ENCODE peak calls at places on chromosomes 13 and 19, in eight cellular contexts. H, N, U, M, E, X, Z and I are unnamed samples.

GRCh38 chr19:50490411-50490811 is 13.8 kb upstream of the GARIN5A start:
- DNase-seq in H (no peak), N (no peak), U (no peak), M (no peak), E (no peak), X (no peak), Z (peak), I (no peak)

GRCh38 chr19:40807147-40808020 is 8.4 kb downstream of the EGLN2 start:
- DNase-seq in H (no peak), N (no peak), U (no peak), M (no peak), E (no peak), X (peak), Z (peak), I (no peak)

GRCh38 chr13:52158629-52159158 is 703 bp downstream of the NEK3 start:
- DNase-seq in H (no peak), N (peak), U (no peak), M (no peak), E (peak), X (no peak), Z (no peak), I (peak)

GRCh38 chr13:47459512-47459911 is 541.6 kb downstream of the SUCLA2 start:
- DNase-seq in H (no peak), N (no peak), U (no peak), M (no peak), E (no peak), X (no peak), Z (no peak), I (peak)

GRCh38 chr13:30412351-30412750 is 9.9 kb upstream of the UBE2L5 start:
- DNase-seq in H (no peak), N (no peak), U (no peak), M (no peak), E (no peak), X (no peak), Z (no peak), I (no peak)

GRCh38 chr19:52742516-52742915 is 7.7 kb upstream of the ZNF611 start:
- DNase-seq in H (no peak), N (no peak), U (no peak), M (no peak), E (no peak), X (no peak), Z (no peak), I (no peak)

GRCh38 chr19:20107301-20107700 is 29.5 kb downstream of the ZNF90 start:
- DNase-seq in H (no peak), N (no peak), U (no peak), M (no peak), E (no peak), X (no peak), Z (no peak), I (no peak)

GRCh38 chr19:50896591-50897190 is 14.5 kb downstream of the KLK4 start:
- DNase-seq in H (no peak), N (peak), U (no peak), M (no peak), E (no peak), X (no peak), Z (no peak), I (peak)

GRCh38 chr13:99585609-99586008 is 84.3 kb downstream of the TM9SF2 start:
- DNase-seq in H (no peak), N (no peak), U (no peak), M (no peak), E (no peak), X (no peak), Z (no peak), I (no peak)

GRCh38 chr13:88246239-88246638 is 575.1 kb downstream of the SLITRK5 start:
- DNase-seq in H (no peak), N (no peak), U (no peak), M (no peak), E (no peak), X (no peak), Z (no peak), I (no peak)

GRCh38 chr13:77028202-77028601 is 1.2 kb upstream of the FBXL3 start:
- DNase-seq in H (no peak), N (peak), U (no peak), M (no peak), E (no peak), X (no peak), Z (no peak), I (no peak)

GRCh38 chr19:47094557-47095517 is 18.7 kb downstream of the ZC3H4 start:
- DNase-seq in H (peak), N (no peak), U (peak), M (no peak), E (peak), X (no peak), Z (peak), I (peak)

DNA sequence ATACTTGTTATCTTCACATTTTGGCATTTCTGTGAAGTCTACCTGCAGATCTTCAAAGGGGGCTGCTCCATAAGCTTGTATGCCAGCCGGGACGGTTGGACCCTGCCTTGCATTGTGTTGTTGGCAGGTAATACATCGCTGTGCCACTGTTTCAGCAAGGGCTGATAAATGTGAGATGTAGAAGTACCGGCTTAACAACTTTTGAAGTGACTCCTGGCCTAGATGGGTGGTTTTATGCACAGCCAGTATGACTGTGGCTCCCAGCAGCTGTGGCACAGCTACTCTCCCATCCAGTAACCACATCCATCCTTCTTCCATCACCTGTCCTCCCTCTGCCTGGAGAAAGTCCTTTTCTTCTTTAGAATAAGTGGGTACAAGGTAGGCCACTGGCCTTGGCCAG is 19.7 kb downstream of the ZNF700 start:
- DNase-seq in H (no peak), N (no peak), U (no peak), M (no peak), E (no peak), X (no peak), Z (no peak), I (no peak)
- H3K4me3 ChIP-seq in H (no peak), N (no peak), U (no peak), M (peak), E (no peak), X (no peak), Z (no peak), I (no peak)

GRCh38 chr19:33174186-33174585 is 19.9 kb upstream of the LRP3 start:
- DNase-seq in H (no peak), N (no peak), U (no peak), M (no peak), E (no peak), X (no peak), Z (no peak), I (no peak)

GRCh38 chr19:33175886-33176669 is 18.1 kb upstream of the LRP3 start:
- DNase-seq in H (no peak), N (no peak), U (no peak), M (no peak), E (no peak), X (peak), Z (no peak), I (no peak)

GRCh38 chr19:33177417-33177976 is 16.6 kb upstream of the LRP3 start:
- DNase-seq in H (no peak), N (no peak), U (no peak), M (peak), E (no peak), X (peak), Z (no peak), I (no peak)

GRCh38 chr19:33175156-33175782 is 18.9 kb upstream of the LRP3 start:
- DNase-seq in H (no peak), N (no peak), U (no peak), M (no peak), E (no peak), X (no peak), Z (no peak), I (no peak)

DNA sequence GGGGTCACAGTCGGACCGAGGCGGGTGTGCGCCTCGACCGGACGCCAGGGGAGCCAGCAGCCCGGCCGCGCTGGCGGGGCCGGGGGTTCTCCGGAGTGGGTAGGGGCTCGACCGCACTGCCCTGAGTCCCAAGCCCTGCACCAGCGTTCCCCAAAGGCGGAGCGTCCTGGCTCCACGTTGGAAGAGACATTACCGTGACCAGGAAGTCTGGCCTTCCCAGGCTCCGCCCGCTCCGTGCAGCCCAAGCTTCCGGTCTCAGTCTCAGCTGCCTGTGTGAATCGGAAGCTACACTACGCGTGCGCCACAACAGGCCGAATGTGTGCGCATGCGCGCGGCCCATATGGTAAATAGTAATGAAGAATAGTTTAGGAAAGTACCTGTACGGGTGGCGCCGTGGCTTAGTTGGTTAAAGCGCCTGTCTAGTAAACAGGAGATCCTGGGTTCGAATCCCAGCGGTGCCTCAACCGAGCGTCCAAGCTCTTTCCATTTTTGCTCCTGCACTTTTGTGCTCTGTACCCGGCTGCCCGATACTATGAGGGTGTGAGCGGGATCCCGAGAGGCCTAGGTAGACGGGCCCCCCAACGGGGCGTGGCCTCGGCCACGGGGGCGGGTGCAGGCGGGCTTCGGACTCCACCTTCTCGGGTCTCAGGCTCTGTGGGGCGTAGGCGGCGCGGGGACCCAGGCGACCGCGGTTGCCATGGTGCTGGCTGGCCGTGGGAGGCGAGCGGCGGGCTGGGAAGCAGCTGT is 17.3 kb upstream of the LRP3 start:
- DNase-seq in H (peak), N (peak), U (peak), M (peak), E (peak), X (peak), Z (peak), I (peak)
- TF ChIP-seq CTCF in H (no peak), N (no peak), U (no peak), M (no peak), E (no peak), X (no peak), Z (peak), I (peak)

DNA sequence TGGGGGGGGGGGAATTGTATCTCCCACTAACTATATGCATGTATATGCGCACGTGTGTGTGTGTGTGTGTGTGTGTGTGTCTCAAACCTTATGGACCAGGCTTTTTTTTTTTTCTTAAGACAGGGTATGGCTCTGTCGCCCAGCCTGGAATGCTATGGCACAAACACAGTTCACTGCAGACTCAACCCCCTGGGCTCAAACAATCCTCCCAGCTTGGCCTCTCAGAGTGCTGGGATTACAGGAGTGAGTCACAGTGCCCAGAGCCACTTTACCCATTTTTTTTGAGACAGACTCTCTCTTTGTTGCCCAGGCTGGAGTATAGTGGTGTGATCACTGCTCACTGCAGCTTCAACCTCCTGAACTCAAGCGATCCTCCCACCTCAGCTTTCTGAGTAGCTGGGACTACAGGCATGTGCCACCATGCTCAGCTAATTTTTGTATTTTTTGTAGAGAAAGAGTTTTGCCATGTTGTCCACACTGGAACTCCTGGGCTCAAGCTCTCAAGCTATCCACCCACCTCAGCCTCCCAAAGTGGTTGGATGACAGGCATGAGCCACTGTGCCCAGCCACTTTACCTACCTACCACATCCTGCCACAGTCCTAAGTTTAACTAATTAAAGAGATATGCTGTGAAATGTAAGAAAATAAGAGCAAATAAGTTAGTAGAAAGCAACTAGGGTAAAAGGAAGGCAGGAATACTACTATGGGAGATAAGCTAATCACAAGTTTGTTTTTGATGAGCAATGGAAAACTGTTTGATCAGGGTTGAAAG is 2.4 kb downstream of the ZMYM5 start:
- DNase-seq in H (no peak), N (peak), U (no peak), M (no peak), E (no peak), X (no peak), Z (no peak), I (peak)
- H3K4me3 ChIP-seq in H (no peak), N (peak), U (no peak), M (no peak), E (peak), X (peak), Z (peak), I (peak)

GRCh38 chr13:25927966-25928365 is 123.8 kb downstream of the SHISA2 start:
- DNase-seq in H (no peak), N (no peak), U (no peak), M (no peak), E (no peak), X (no peak), Z (no peak), I (no peak)

GRCh38 chr13:25929816-25930215 is 122.0 kb downstream of the SHISA2 start:
- DNase-seq in H (no peak), N (no peak), U (no peak), M (no peak), E (no peak), X (no peak), Z (no peak), I (no peak)

GRCh38 chr13:25927363-25927762 is 124.5 kb downstream of the SHISA2 start:
- DNase-seq in H (no peak), N (no peak), U (no peak), M (no peak), E (no peak), X (no peak), Z (no peak), I (no peak)

GRCh38 chr13:25930655-25931054 is 121.2 kb downstream of the SHISA2 start:
- DNase-seq in H (no peak), N (no peak), U (no peak), M (no peak), E (no peak), X (no peak), Z (no peak), I (no peak)

GRCh38 chr13:25928941-25929505 is 122.8 kb downstream of the SHISA2 start:
- DNase-seq in H (no peak), N (no peak), U (no peak), M (no peak), E (no peak), X (no peak), Z (no peak), I (no peak)
- TF ChIP-seq CTCF in H (no peak), N (no peak), U (no peak), M (no peak), E (no peak), X (no peak), Z (no peak), I (no peak)

GRCh38 chr13:109121826-109122225 is 492.4 kb downstream of the MYO16 start:
- DNase-seq in H (no peak), N (no peak), U (no peak), M (no peak), E (no peak), X (no peak), Z (no peak), I (no peak)
- H3K4me3 ChIP-seq in H (no peak), N (no peak), U (no peak), M (no peak), E (no peak), X (no peak), Z (no peak), I (no peak)

DNA sequence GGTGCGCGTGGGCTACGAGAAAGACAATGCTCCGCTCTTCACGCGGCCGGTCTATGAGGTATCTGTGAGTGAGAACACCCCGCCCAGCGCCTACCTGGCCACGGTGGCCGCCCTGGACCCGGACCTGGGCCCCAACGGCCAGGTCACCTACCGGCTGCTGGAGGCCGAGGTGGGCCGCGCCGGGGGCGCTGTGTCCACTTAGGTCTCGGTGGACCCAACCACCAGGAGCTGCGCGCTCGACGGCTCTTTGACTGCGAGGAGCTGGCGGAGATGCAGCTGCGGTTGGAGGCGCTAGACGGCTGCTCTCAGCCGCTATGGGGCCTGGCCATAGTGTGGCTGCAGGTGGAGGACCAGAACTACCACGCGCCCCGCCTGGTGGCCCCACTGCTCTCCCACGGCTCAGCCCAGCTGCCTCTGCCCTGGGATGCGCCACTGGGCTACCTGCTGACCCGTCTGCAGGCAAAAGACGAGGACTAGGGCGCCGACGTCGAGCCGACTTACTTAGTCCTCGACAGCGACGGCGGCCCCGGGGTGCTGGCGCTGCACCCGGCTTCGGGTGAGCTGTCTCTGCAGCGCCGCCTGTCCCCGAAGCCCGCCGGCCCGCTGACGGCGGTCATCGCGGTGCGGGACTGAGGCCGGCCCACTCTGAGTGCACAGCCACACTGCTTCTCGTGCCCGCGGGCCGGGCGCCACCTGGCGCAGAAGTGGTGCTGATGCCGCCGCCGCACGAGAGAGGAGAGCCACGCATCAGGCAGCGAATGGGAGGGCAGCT is 173.0 kb downstream of the OLFM4 start:
- DNase-seq in H (peak), N (no peak), U (no peak), M (no peak), E (no peak), X (no peak), Z (peak), I (no peak)
- TF ChIP-seq CTCF in H (no peak), N (no peak), U (no peak), M (no peak), E (no peak), X (no peak), Z (no peak), I (no peak)

GRCh38 chr19:58209577-58209976 is 19.1 kb upstream of the ZNF544 start:
- DNase-seq in H (no peak), N (no peak), U (no peak), M (no peak), E (no peak), X (no peak), Z (no peak), I (no peak)

GRCh38 chr19:58204566-58204965 is 21.7 kb downstream of the ZNF274 start:
- DNase-seq in H (no peak), N (no peak), U (no peak), M (no peak), E (no peak), X (no peak), Z (no peak), I (no peak)

DNA sequence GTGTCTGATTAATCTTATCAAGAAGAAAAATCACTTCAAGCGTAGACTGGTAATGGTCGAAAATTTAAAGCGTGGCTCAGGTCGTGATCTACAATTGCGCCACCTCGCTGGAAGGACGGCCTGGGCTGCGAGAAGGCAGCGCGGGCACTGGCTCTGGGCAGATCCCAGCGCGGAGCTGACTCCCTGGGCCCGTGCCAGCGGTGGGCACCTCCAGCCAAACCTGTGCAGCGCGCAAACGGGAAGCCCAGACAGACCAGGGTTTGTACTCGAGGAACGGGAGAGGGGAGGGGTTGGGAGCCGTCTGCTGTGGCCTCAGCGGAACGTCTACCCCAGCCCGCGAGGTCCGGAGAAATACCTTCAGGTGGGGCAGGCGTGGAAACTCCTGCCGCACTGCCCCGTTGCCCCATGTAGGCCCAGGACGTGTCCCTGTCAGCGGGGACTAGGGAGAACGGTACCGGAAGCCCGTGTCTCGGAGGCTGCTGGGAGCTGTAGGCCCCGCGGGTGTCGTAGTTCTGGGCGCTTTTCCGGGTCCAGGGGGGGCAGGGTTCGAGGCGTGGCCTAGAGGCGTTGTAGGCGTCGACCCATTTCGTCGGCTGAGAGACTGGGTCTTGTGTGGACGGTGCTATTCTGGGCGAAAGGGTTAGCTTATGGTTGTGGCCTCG is 21.1 kb downstream of the ZNF274 start:
- DNase-seq in H (no peak), N (no peak), U (no peak), M (no peak), E (no peak), X (no peak), Z (no peak), I (no peak)
- H3K4me3 ChIP-seq in H (no peak), N (no peak), U (no peak), M (no peak), E (no peak), X (no peak), Z (no peak), I (no peak)

GRCh38 chr19:56837492-56837891 is 3.0 kb downstream of the PEG3 start:
- DNase-seq in H (peak), N (no peak), U (peak), M (no peak), E (peak), X (no peak), Z (peak), I (no peak)
- TF ChIP-seq CTCF in H (peak), N (no peak), U (no peak), M (no peak), E (peak), X (no peak), Z (peak), I (no peak)